ENCODE peak calls at places on chromosomes 12 and 14, in eight cellular contexts. W is IMR-90; K is activated CD4-positive, alpha-beta T cell treated with anti-CD3 and anti-CD28 coated beads, Interleukin-2, amount 50 U/mL, for 4 hours; F is hepatic stellate cell; V is NCI-H460; L is activated T-helper 1 cell treated with Interleukin-2 at 50 U/mL for 16 hours; I is AG09319; Z is MCF 10A. Q is an unnamed sample.
A peak's percentile ranks its signal among the peaks of the same experiment; 100 is the strongest.

GRCh38 chr12:104354167-104354867 is 50.8 kb downstream of the EID3 start:
- DNase-seq in L (no peak), W (no peak), K (no peak), Z (no peak), V (no peak), I (no peak), F (no peak), Q (no peak)

GRCh38 chr14:88848571-88848970 is 24.1 kb downstream of the TTC8 start:
- DNase-seq in F (no peak), I (no peak), W (peak; percentile 51), K (no peak), L (no peak), Z (no peak), V (no peak), Q (no peak)

GRCh38 chr14:63899953-63900352 is 47.1 kb downstream of the SYNE2 start:
- DNase-seq in L (no peak), K (no peak), V (no peak), Z (no peak), F (no peak), W (no peak), I (no peak), Q (no peak)

GRCh38 chr12:15193927-15194326 is 27.3 kb downstream of the RERG start:
- DNase-seq in V (no peak), I (no peak), F (no peak), K (no peak), L (no peak), Z (peak; percentile 74), W (no peak), Q (no peak)

GRCh38 chr14:69819607-69820006 is 22.6 kb upstream of the SLC10A1 start:
- DNase-seq in Z (no peak), F (no peak), K (no peak), I (no peak), W (no peak), L (no peak), V (no peak), Q (no peak)

GRCh38 chr14:59698793-59699192 is 122.2 kb upstream of the CCDC175 start:
- DNase-seq in K (no peak), V (peak; percentile 58), Z (peak; percentile 92), I (no peak), L (no peak), F (no peak), W (no peak), Q (peak; percentile 43)

GRCh38 chr12:117047810-117048584 is 51.2 kb downstream of the TESC start:
- DNase-seq in F (peak; percentile 94), W (peak; percentile 61), L (no peak), K (no peak), I (peak; percentile 5), Z (no peak), V (no peak), Q (peak; percentile 40)

GRCh38 chr12:64682572-64683277 is 72.4 kb downstream of the RASSF3 start:
- DNase-seq in I (no peak), W (peak; percentile 93), Z (peak; percentile 39), L (no peak), F (no peak), V (peak; percentile 73), K (no peak), Q (peak; percentile 39)

GRCh38 chr14:54570651-54571415 is 3.9 kb downstream of the SAMD4A start:
- DNase-seq in F (peak; percentile 53), W (peak; percentile 95), K (no peak), L (no peak), I (peak; percentile 61), V (no peak), Z (peak; percentile 69), Q (peak; percentile 46)

GRCh38 chr12:114406326-114407033 is 536 bp upstream of the TBX5 start:
- DNase-seq in V (no peak), L (no peak), I (no peak), Z (no peak), K (no peak), F (no peak), W (peak; percentile 78), Q (no peak)

GRCh38 chr14:77113644-77114043 is 15.6 kb downstream of the CIPC start:
- DNase-seq in Z (no peak), L (no peak), K (no peak), I (no peak), F (no peak), V (no peak), W (no peak), Q (no peak)

Q was measured in brain microvascular endothelial cell.